ENCODE peak calls at places on chromosomes 16 and 17, in six cellular contexts. U is SJCRH30; N is CD8-positive, alpha-beta memory T cell; E is AG10803; B is right cardiac atrium; X is cardiac fibroblast. A is an unnamed sample.
A peak's percentile ranks its signal among the peaks of the same experiment; 100 is the strongest.

GRCh38 chr16:129075-129474 is 9.4 kb downstream of the NPRL3 start:
- DNase-seq in U (no peak), N (no peak), E (no peak), B (no peak), X (no peak), A (no peak)

GRCh38 chr16:77290451-77291110 is 91.4 kb downstream of the SYCE1L start:
- DNase-seq in U (no peak), N (no peak), E (peak; percentile 64), B (no peak), X (peak; percentile 85), A (no peak)

GRCh38 chr17:42275527-42276358 is 448 bp downstream of the STAT5B start:
- DNase-seq in U (no peak), N (peak; percentile 31), E (peak; percentile 40), B (no peak), X (peak; percentile 33), A (peak; percentile 41)

GRCh38 chr16:54533856-54534490 is 247.4 kb upstream of the IRX3 start:
- DNase-seq in U (no peak), N (no peak), E (no peak), B (peak; percentile 13), X (no peak), A (no peak)

GRCh38 chr17:64006361-64007088 is 8.4 kb downstream of the PRR29 start:
- DNase-seq in U (no peak), N (no peak), E (no peak), B (peak; percentile 86), X (peak; percentile 70), A (no peak)

GRCh38 chr16:29899516-29900101 is at the start of gene SEZ6L2:
- DNase-seq in U (no peak), N (no peak), E (peak; percentile 84), B (peak; percentile 74), X (peak; percentile 89), A (peak; percentile 83)

GRCh38 chr17:48429638-48430586 is at the start of gene SKAP1:
- DNase-seq in U (no peak), N (peak; percentile 60), E (no peak), B (peak; percentile 61), X (no peak), A (peak; percentile 58)

GRCh38 chr16:46947900-46948547 is 25.4 kb downstream of the DNAJA2 start:
- DNase-seq in U (peak; percentile 27), N (no peak), E (peak; percentile 47), B (no peak), X (peak; percentile 64), A (peak; percentile 38)

GRCh38 chr16:19393226-19394074 is 24.2 kb upstream of the TMC5 start:
- DNase-seq in U (no peak), N (no peak), E (no peak), B (no peak), X (peak; percentile 32), A (no peak)

GRCh38 chr17:80386341-80386740 is 28.6 kb upstream of the ENDOV start:
- DNase-seq in U (no peak), N (no peak), E (no peak), B (no peak), X (no peak), A (no peak)

GRCh38 chr17:66619196-66619595 is 215.7 kb upstream of the CACNG5 start:
- DNase-seq in U (peak; percentile 70), N (no peak), E (no peak), B (no peak), X (no peak), A (no peak)

GRCh38 chr16:66911112-66911511 is 7.6 kb downstream of the CDH16 start:
- DNase-seq in U (no peak), N (no peak), E (no peak), B (no peak), X (peak; percentile 19), A (no peak)
- H3K4me3 ChIP-seq in U (no peak overlapping the region), N (no peak overlapping the region), E (no peak overlapping the region), B (no peak overlapping the region), X (no peak overlapping the region), A (no peak overlapping the region)

DNA sequence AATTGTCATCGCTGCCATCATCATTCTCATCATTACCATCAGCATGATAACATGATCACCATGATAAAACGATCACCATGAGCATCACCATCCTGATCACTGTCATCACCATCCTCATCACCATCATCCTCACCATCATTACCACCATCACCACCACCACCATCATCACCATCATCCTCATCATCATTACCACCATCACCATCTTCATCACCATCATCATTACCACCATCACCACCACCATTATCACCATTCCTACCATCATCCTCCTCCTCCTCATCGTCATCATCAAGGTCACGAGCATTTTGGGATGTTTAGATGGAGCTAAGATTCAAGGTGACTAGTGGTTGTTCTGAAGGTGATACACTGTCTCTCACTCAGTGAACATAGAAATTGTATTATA is 221.0 kb downstream of the FOXL1 start:
- DNase-seq in U (no peak), N (no peak), E (no peak), B (no peak), X (no peak), A (no peak)
- H3K4me3 ChIP-seq in U (no peak overlapping the region), N (no peak overlapping the region), E (no peak overlapping the region), B (no peak overlapping the region), X (no peak overlapping the region), A (no peak overlapping the region)

GRCh38 chr17:61208301-61209098 is 191.1 kb upstream of the TBX2 start:
- DNase-seq in U (peak; percentile 41), N (no peak), E (no peak), B (no peak), X (peak; percentile 53), A (no peak)
- H3K4me3 ChIP-seq in U (peak overlapping the region; percentile 1), N (no peak overlapping the region), E (no peak overlapping the region), B (peak overlapping the region; percentile 25), X (no peak overlapping the region), A (no peak overlapping the region)

DNA sequence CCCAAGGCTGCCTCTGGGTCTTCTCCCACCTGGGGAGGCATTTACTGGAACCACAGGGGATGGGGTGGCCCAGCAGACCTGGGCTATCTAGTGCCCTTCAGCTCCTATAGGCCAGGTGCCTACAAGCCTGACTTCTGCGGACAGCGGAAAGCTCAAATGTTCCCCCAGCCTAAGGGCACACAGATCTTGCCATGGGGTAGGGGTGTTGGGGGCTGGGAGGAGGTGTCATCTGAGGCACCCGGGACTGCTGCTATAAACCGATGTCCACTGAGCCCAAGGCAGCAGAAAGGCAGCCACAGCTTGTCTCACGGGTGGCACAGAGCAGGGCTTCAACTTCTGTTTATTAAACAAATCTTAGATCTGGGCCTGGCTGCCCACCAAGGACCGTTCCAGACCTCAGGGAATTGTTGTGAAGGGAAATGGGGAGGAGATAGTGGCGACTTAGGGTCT is 3.6 kb downstream of the MYO1C start:
- DNase-seq in U (no peak), N (no peak), E (no peak), B (peak; percentile 64), X (no peak), A (no peak)
- H3K4me3 ChIP-seq in U (peak overlapping the region; percentile 59), N (no peak overlapping the region), E (peak overlapping the region; percentile 69), B (peak overlapping the region; percentile 52), X (peak overlapping the region; percentile 48), A (peak overlapping the region; percentile 65)

GRCh38 chr16:31470615-31471014 is 1.3 kb upstream of the TGFB1I1 start:
- DNase-seq in U (no peak), N (no peak), E (no peak), B (no peak), X (no peak), A (no peak)
- H3K4me3 ChIP-seq in U (peak overlapping the region; percentile 73), N (no peak overlapping the region), E (peak overlapping the region; percentile 83), B (no peak overlapping the region), X (no peak overlapping the region), A (no peak overlapping the region)

GRCh38 chr17:29614345-29615047 is 8.2 kb downstream of the CORO6 start:
- DNase-seq in U (no peak), N (no peak), E (no peak), B (peak; percentile 50), X (no peak), A (no peak)
- H3K4me3 ChIP-seq in U (no peak overlapping the region), N (peak overlapping the region; percentile 72), E (no peak overlapping the region), B (no peak overlapping the region), X (no peak overlapping the region), A (no peak overlapping the region)

DNA sequence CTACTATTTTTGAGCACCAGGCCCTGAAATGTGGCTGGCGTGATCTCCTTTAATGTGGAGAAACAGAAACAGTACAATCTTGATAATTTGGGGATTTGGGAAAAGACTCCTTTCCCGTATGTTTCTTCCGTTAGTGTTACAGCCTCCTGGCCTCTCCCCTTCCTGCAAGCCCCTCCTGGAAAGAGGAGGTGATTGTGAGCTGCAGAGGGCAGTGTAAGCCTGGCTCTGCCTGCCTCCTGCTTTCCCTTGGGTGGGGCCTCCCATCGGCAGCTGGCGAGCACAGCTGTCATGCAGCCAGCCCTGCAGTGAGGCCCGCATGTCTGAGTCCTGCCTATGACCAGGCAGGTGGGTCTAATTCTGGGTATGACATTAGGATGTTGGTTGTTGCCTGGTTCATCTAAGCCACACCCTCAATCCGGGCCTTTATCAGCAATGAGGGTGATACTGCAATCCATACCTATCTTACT is 48.7 kb upstream of the WSB1 start:
- DNase-seq in U (peak; percentile 95), N (peak; percentile 7), E (peak; percentile 90), B (peak; percentile 95), X (peak; percentile 95), A (peak; percentile 72)
- H3K4me3 ChIP-seq in U (peak overlapping the region; percentile 32), N (no peak overlapping the region), E (peak overlapping the region; percentile 48), B (no peak overlapping the region), X (peak overlapping the region; percentile 29), A (no peak overlapping the region)

GRCh38 chr16:11755022-11755760 is 12.5 kb upstream of the TXNDC11 start:
- DNase-seq in U (no peak), N (no peak), E (no peak), B (no peak), X (no peak), A (no peak)
- H3K4me3 ChIP-seq in U (no peak overlapping the region), N (no peak overlapping the region), E (no peak overlapping the region), B (no peak overlapping the region), X (no peak overlapping the region), A (no peak overlapping the region)

GRCh38 chr16:79051313-79051712 is 549.2 kb downstream of the MAF start:
- DNase-seq in U (no peak), N (no peak), E (no peak), B (no peak), X (no peak), A (no peak)

GRCh38 chr16:79053577-79053976 is 547.0 kb downstream of the MAF start:
- DNase-seq in U (no peak), N (no peak), E (no peak), B (no peak), X (no peak), A (no peak)

GRCh38 chr16:79047337-79047736 is 553.2 kb downstream of the MAF start:
- DNase-seq in U (no peak), N (no peak), E (no peak), B (no peak), X (no peak), A (no peak)

GRCh38 chr16:79049040-79049439 is 551.5 kb downstream of the MAF start:
- DNase-seq in U (no peak), N (no peak), E (no peak), B (no peak), X (no peak), A (no peak)

DNA sequence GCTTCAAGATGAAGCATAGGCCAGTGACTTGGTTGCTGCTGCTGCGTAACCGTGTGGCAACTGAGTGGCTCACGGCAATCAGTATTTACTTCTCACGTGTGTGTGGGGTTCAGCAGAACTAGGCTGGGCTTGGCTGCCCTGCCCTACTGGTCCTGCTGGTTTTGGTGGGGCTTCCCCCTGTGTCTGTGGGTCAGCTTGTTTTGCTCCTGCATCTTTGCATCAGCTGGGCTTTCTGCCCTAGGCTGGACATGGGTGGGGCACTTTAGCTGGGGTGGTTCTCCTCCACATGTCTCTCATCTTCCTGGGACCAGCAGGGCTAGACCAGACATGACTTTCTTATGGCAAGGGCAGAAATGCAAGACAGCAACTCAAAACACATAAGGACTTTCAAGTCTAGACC is 550.5 kb downstream of the MAF start:
- DNase-seq in U (no peak), N (no peak), E (no peak), B (no peak), X (no peak), A (no peak)
- H3K4me3 ChIP-seq in U (no peak overlapping the region), N (no peak overlapping the region), E (no peak overlapping the region), B (no peak overlapping the region), X (no peak overlapping the region), A (no peak overlapping the region)

GRCh38 chr17:30922235-30922993 is 669 bp downstream of the ADAP2 start:
- DNase-seq in U (no peak), N (no peak), E (no peak), B (peak; percentile 56), X (no peak), A (peak; percentile 53)
- H3K4me3 ChIP-seq in U (no peak overlapping the region), N (no peak overlapping the region), E (no peak overlapping the region), B (peak overlapping the region; percentile 66), X (peak overlapping the region; percentile 30), A (peak overlapping the region; percentile 73)